ENCODE peak calls at places on chromosomes 11 and 22, in four cellular contexts. One of them, this sample, is unnamed.

GRCh38 chr22:38401336-38402084 is 53.5 kb downstream of the KCNJ4 start:
- DNase-seq in PC-9: no peak
- DNase-seq in A549: no peak
- DNase-seq in left ventricle myocardium inferior: no peak
- DNase-seq in this sample: no peak

GRCh38 chr11:47236482-47236881 is 12.1 kb downstream of the ACP2 start:
- DNase-seq in left ventricle myocardium inferior: no peak
- DNase-seq in PC-9: no peak
- DNase-seq in A549: no peak
- DNase-seq in this sample: no peak

GRCh38 chr11:7490054-7490453 is 4.7 kb downstream of the OLFML1 start:
- DNase-seq in A549: no peak
- DNase-seq in left ventricle myocardium inferior: no peak
- DNase-seq in PC-9: peak; percentile 60
- DNase-seq in this sample: no peak

GRCh38 chr11:114132944-114133394 is 73.5 kb downstream of the ZBTB16 start:
- DNase-seq in left ventricle myocardium inferior: no peak
- DNase-seq in PC-9: no peak
- DNase-seq in A549: no peak
- DNase-seq in this sample: no peak

GRCh38 chr11:20840341-20840740 is 171.0 kb downstream of the NELL1 start:
- DNase-seq in left ventricle myocardium inferior: no peak
- DNase-seq in PC-9: no peak
- DNase-seq in A549: no peak
- DNase-seq in this sample: no peak

GRCh38 chr11:129163714-129164164 is 28.4 kb downstream of the ARHGAP32 start:
- DNase-seq in left ventricle myocardium inferior: no peak
- DNase-seq in PC-9: no peak
- DNase-seq in A549: no peak
- DNase-seq in this sample: no peak

GRCh38 chr11:7098235-7098832 is 9.5 kb downstream of the RBMXL2 start:
- DNase-seq in left ventricle myocardium inferior: no peak
- DNase-seq in PC-9: no peak
- DNase-seq in A549: peak; percentile 35
- DNase-seq in this sample: no peak

GRCh38 chr22:47369431-47370015 is 607.1 kb downstream of the TBC1D22A start:
- DNase-seq in A549: no peak
- DNase-seq in PC-9: no peak
- DNase-seq in left ventricle myocardium inferior: no peak
- DNase-seq in this sample: no peak

GRCh38 chr22:42412744-42413220 is 19.4 kb downstream of the NFAM1 start:
- DNase-seq in A549: no peak
- DNase-seq in PC-9: no peak
- DNase-seq in left ventricle myocardium inferior: no peak
- DNase-seq in this sample: no peak

GRCh38 chr11:34475656-34476055 is 36.9 kb downstream of the CAT start:
- DNase-seq in PC-9: no peak
- DNase-seq in A549: no peak
- DNase-seq in left ventricle myocardium inferior: no peak
- DNase-seq in this sample: no peak

DNA sequence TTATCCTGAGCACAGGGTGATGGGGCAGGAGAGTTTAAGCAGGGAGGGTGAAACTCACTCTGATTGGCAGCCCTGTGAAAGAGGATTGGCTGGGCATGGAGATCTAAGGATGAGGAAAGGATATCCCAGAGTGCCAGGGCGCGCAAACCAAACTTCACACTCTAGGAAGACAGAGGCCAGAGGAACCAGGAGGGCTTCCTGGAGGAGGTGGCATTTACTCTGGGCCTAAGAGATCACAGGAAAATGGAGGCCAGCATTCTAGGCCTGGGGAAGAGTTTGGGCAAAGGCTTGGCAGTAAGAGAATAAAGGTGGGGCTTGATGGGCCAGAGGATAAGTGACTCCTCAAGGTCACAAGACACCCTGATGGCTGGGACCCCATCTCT is 377 bp upstream of the NCF4 start:
- DNase-seq in left ventricle myocardium inferior: no peak
- DNase-seq in PC-9: no peak
- DNase-seq in A549: no peak
- DNase-seq in this sample: no peak
- H3K4me1 ChIP-seq in left ventricle myocardium inferior: peaks cover 8% of the 10 kb centered on the region
- H3K4me1 ChIP-seq in PC-9: peaks cover 20% of the 10 kb centered on the region
- H3K4me1 ChIP-seq in A549: no peaks in the 10 kb centered on the region
- H3K4me1 ChIP-seq in this sample: no peaks in the 10 kb centered on the region

DNA sequence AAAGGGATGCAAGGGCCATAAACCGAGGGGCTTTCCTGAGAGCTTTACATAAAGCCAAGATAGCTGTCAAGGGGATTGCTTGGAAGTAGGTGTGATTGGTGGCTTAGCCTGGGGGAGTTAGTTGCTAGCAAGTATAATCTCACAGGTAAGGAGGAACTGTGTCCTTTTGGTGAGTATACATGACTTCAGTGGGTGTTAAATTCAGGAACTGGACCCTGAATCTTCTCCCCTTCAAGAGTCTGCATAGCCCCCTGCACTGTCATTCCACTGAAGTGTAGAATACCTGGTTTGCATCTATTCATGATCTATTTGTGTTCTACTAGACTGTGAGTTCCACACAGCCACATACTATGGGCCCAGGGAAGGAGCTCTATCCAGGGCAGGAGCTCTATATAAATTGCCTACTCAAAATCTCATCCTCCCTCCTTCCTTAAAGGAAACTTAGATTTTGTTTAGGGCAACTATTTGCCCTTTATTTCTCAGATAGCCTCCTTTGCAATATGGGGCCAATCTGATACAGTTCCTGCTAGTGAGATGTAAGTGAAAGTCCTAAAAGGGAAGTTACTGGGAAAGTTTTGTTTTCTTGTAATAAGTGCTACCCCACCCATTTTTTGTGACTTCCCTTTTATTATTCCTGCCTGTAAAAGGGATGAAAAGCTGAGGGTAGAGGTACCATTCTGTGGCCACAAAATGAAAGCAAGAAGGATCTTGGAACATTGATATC is 120.5 kb downstream of the PGR start:
- DNase-seq in PC-9: no peak
- DNase-seq in A549: no peak
- DNase-seq in left ventricle myocardium inferior: no peak
- DNase-seq in this sample: no peak
- H3K9me3 ChIP-seq in PC-9: no peaks in the 10 kb centered on the region
- H3K9me3 ChIP-seq in A549: no peaks in the 10 kb centered on the region
- H3K9me3 ChIP-seq in left ventricle myocardium inferior: no peaks in the 10 kb centered on the region
- H3K9me3 ChIP-seq in this sample: no peaks in the 10 kb centered on the region

GRCh38 chr11:18384157-18384641 is 10.2 kb upstream of the LDHA start:
- DNase-seq in A549: peak; percentile 88
- DNase-seq in left ventricle myocardium inferior: peak; percentile 48
- DNase-seq in PC-9: peak; percentile 96
- DNase-seq in this sample: peak; percentile 82
- H3K4me3 ChIP-seq in A549: no peak overlapping the region
- H3K4me3 ChIP-seq in left ventricle myocardium inferior: peak overlapping the region; percentile 41
- H3K4me3 ChIP-seq in PC-9: peak overlapping the region; percentile 35
- H3K4me3 ChIP-seq in this sample: no peak overlapping the region

DNA sequence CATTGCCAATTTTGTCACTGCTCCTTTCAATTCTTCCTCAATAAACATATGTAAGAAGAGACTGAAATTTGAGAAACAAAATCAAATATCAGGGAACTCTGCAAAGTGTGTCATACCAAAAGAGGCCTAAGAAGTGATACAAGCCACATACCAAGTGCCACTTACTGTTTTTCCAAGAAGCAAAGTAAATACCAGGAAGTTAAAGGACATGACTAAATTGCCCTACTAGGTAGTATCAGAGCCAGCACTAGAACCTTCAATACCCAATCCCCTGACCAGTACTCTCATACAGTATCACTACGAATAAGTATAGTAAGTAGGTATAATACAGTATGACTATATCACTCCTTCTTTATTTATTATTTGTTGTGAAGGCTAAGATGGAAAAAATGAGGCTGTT is 13.6 kb downstream of the MAML2 start:
- DNase-seq in left ventricle myocardium inferior: no peak
- DNase-seq in PC-9: peak; percentile 78
- DNase-seq in A549: no peak
- DNase-seq in this sample: no peak
- H3K4me1 ChIP-seq in left ventricle myocardium inferior: peaks cover 68% of the 10 kb centered on the region
- H3K4me1 ChIP-seq in PC-9: peaks cover 71% of the 10 kb centered on the region
- H3K4me1 ChIP-seq in A549: peaks cover 52% of the 10 kb centered on the region
- H3K4me1 ChIP-seq in this sample: peaks cover 54% of the 10 kb centered on the region

GRCh38 chr11:70705097-70705496 is 306.8 kb downstream of the CTTN start:
- DNase-seq in A549: no peak
- DNase-seq in PC-9: no peak
- DNase-seq in left ventricle myocardium inferior: no peak
- DNase-seq in this sample: no peak
- H3K9me3 ChIP-seq in A549: peaks cover 4% of the 10 kb centered on the region
- H3K9me3 ChIP-seq in PC-9: no peaks in the 10 kb centered on the region
- H3K9me3 ChIP-seq in left ventricle myocardium inferior: no peaks in the 10 kb centered on the region
- H3K9me3 ChIP-seq in this sample: no peaks in the 10 kb centered on the region

DNA sequence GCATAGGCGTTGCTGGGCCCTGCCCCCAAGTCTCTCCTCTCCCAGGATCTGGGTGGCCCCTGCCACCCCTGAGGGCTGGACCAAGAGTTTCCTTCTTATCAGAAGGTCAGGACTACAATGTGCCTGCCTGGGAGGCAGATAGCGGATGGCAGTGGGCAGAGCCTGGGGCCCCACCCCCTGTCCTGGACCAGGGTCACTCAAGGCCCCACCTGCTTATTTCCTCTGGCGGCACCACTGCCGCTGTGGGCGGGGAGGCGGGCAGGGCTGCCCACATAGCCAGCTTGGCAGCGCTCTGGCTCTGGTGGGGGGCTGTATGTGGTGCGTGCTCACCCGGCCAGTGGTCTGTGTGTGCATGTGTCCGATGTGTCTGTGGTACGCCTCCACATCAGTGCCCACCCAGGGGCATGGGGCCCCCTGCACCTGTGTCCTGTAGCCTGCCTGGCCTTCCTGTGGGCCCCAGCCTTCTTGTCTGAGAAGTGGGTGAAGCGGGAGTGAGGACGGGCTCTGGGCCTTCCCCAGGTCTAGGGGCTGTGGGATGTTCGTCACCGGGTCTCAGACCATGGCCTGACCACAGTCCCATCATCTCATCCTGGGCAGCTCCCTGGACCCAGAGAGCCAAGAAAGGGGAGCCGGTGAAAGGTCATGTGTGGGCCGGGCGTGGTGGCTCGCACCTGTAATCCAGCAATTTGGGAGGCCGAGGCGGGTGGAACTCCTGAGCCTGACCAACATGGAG is 3.0 kb downstream of the GAS2L1 start:
- DNase-seq in A549: no peak
- DNase-seq in PC-9: no peak
- DNase-seq in left ventricle myocardium inferior: peak; percentile 74
- DNase-seq in this sample: peak; percentile 42
- H3K4me3 ChIP-seq in A549: no peak overlapping the region
- H3K4me3 ChIP-seq in PC-9: no peak overlapping the region
- H3K4me3 ChIP-seq in left ventricle myocardium inferior: peak overlapping the region; percentile 94
- H3K4me3 ChIP-seq in this sample: no peak overlapping the region

GRCh38 chr11:119334173-119334930 is at the start of gene RNF26:
- DNase-seq in A549: peak; percentile 97
- DNase-seq in PC-9: peak; percentile 97
- DNase-seq in left ventricle myocardium inferior: peak; percentile 91
- DNase-seq in this sample: peak; percentile 99
- H3K4me1 ChIP-seq in A549: peaks cover 19% of the 10 kb centered on the region
- H3K4me1 ChIP-seq in PC-9: peaks cover 16% of the 10 kb centered on the region
- H3K4me1 ChIP-seq in left ventricle myocardium inferior: peaks cover 55% of the 10 kb centered on the region
- H3K4me1 ChIP-seq in this sample: peaks cover 28% of the 10 kb centered on the region

DNA sequence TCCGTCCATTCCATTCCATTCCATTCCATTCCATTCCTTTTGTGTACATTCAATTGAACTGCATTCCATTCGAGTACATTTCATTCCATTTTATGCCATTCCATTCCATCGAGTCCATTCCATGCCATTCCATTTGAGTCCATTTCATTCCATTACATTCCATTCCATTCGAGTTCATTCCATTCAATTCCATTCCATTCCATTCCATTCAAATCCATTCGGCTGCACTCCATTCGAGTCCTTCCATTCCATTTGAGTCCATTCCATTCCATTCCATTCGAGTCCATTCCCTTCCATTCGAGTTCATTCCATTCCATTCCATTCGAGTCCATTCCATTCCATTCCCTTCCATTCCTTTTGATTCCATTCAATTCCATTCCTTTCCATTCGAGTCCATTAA is 4800.6 kb upstream of the OR11H1 start:
- DNase-seq in A549: no peak
- DNase-seq in left ventricle myocardium inferior: no peak
- DNase-seq in PC-9: no peak
- DNase-seq in this sample: no peak
- H3K9me3 ChIP-seq in A549: peaks cover 10% of the 10 kb centered on the region
- H3K9me3 ChIP-seq in left ventricle myocardium inferior: peaks cover 64% of the 10 kb centered on the region
- H3K9me3 ChIP-seq in PC-9: peaks cover 18% of the 10 kb centered on the region
- H3K9me3 ChIP-seq in this sample: peaks cover 15% of the 10 kb centered on the region

DNA sequence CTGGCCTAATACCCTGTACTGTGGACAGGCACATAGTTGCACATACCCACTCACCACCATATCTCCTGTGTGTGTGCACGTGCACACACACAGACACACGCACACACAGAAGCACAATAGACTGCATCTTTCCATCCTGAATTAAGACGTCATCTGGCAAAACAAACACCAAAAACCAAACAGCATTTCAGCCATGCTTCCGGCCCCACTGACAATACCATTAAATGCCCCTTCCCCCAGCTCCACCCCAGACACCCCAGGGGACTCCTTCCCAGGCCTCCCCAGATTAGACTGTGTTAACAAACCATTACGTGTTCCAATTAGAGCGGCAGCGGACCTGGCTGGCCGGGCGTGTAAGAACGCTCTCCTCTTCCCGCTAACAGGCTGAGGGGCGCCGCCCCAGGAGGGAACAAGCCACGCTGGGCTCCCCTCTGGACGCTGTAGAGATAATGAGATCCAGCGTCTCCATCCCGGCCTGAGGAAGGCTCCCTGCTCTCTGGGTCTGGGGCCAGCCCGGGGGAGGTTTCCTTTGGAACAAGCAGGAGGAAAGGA is 72.7 kb downstream of the TP53I11 start:
- DNase-seq in A549: no peak
- DNase-seq in PC-9: no peak
- DNase-seq in left ventricle myocardium inferior: no peak
- DNase-seq in this sample: no peak
- H3K4me3 ChIP-seq in A549: no peak overlapping the region
- H3K4me3 ChIP-seq in PC-9: no peak overlapping the region
- H3K4me3 ChIP-seq in left ventricle myocardium inferior: no peak overlapping the region
- H3K4me3 ChIP-seq in this sample: no peak overlapping the region

GRCh38 chr22:20532256-20532993 is 25.0 kb downstream of the MED15 start:
- DNase-seq in PC-9: no peak
- DNase-seq in left ventricle myocardium inferior: no peak
- DNase-seq in A549: no peak
- DNase-seq in this sample: no peak
- H3K4me1 ChIP-seq in PC-9: peaks cover 50% of the 10 kb centered on the region
- H3K4me1 ChIP-seq in left ventricle myocardium inferior: peaks cover 80% of the 10 kb centered on the region
- H3K4me1 ChIP-seq in A549: peaks cover 50% of the 10 kb centered on the region
- H3K4me1 ChIP-seq in this sample: peaks cover 19% of the 10 kb centered on the region

This sample was measured in Caco-2.